ENCODE peak calls at places on chromosomes 6 and 20, in four cellular contexts. L is cardiac muscle cell; Y is posterior cingulate gyrus; S is stimulated activated CD4-positive, alpha-beta T cell treated with anti-CD3 and anti-CD28 coated beads, Interleukin-1b, Interleukin-23, amount 100 ng/mL, for 1 hour. N is an unnamed sample.

GRCh38 chr6:104601008-104601745 is 258.5 kb downstream of the HACE1 start:
- DNase-seq in L (no peak), Y (no peak), S (no peak), N (no peak)

GRCh38 chr6:9484686-9485085 is 930.2 kb downstream of the TFAP2A start:
- DNase-seq in L (no peak), Y (no peak), S (no peak), N (no peak)

GRCh38 chr6:126040826-126041225 is 54.5 kb downstream of the TRMT11 start:
- DNase-seq in Y (no peak), L (no peak), S (no peak), N (no peak)

GRCh38 chr6:156776470-156776840 is 723 bp upstream of the ARID1B start:
- DNase-seq in S (no peak), Y (no peak), L (no peak), N (no peak)

GRCh38 chr6:100573169-100573568 is 108.4 kb upstream of the SIM1 start:
- DNase-seq in Y (no peak), S (no peak), L (peak), N (no peak)

GRCh38 chr6:20021795-20022194 is 184.6 kb downstream of the ID4 start:
- DNase-seq in Y (no peak), L (no peak), S (no peak), N (no peak)

GRCh38 chr6:75486850-75487568 is 6.6 kb downstream of the FILIP1 start:
- DNase-seq in S (no peak), Y (no peak), L (no peak), N (no peak)

GRCh38 chr6:165834613-165835259 is 171.7 kb upstream of the PDE10A start:
- DNase-seq in Y (no peak), S (no peak), L (no peak), N (peak)

GRCh38 chr6:87939776-87940175 is 107.9 kb upstream of the SPACA1 start:
- DNase-seq in L (no peak), Y (no peak), S (no peak), N (no peak)

GRCh38 chr6:72651967-72652956 is 30.4 kb downstream of the KCNQ5 start:
- DNase-seq in S (no peak), Y (no peak), L (peak), N (no peak)

GRCh38 chr6:7685276-7685675 is 40.6 kb upstream of the BMP6 start:
- DNase-seq in L (no peak), S (no peak), Y (no peak), N (no peak)

GRCh38 chr6:40520683-40521082 is 66.5 kb downstream of the LRFN2 start:
- DNase-seq in S (no peak), L (no peak), Y (no peak), N (no peak)

GRCh38 chr20:25220021-25220730 is 24.7 kb downstream of the ENTPD6 start:
- DNase-seq in S (no peak), L (peak), Y (no peak), N (no peak)

N was measured in C1 segment of cervical spinal cord.